ENCODE peak calls at places on chromosome 20, in seven cellular contexts. H is fibroblast of lung; E is neural progenitor cell; X is CD8-positive, alpha-beta T cell; U is tibial nerve; Y is right cardiac atrium; L is naive thymus-derived CD4-positive, alpha-beta T cell. C is an unnamed sample.

GRCh38 chr20:10521068-10521834 is 86.1 kb downstream of the SLX4IP start:
- DNase-seq in Y (no peak), E (peak; percentile 17), H (peak; percentile 76), U (no peak), X (no peak), L (no peak), C (peak; percentile 49)

GRCh38 chr20:11794525-11794924 is 123.2 kb upstream of the BTBD3 start:
- DNase-seq in X (no peak), L (no peak), H (no peak), E (no peak), Y (no peak), U (no peak), C (no peak)

GRCh38 chr20:46200582-46201570 is 82.8 kb downstream of the CD40 start:
- DNase-seq in Y (peak; percentile 86), H (no peak), U (no peak), L (no peak), E (peak; percentile 79), X (no peak), C (no peak)

GRCh38 chr20:32443386-32443974 is 85.3 kb downstream of the ASXL1 start:
- DNase-seq in X (no peak), Y (no peak), H (no peak), L (no peak), U (no peak), E (no peak), C (no peak)

GRCh38 chr20:46557231-46557956 is 6.9 kb upstream of the OCSTAMP start:
- DNase-seq in Y (no peak), U (no peak), X (no peak), L (no peak), E (no peak), H (no peak), C (peak; percentile 47)

GRCh38 chr20:45206746-45207145 is at the start of gene SEMG1:
- DNase-seq in H (no peak), U (no peak), X (no peak), L (no peak), Y (no peak), E (no peak), C (no peak)

GRCh38 chr20:41308290-41308691 is 9.2 kb downstream of the ZHX3 start:
- DNase-seq in H (peak; percentile 76), U (no peak), E (no peak), X (no peak), Y (no peak), L (no peak), C (peak; percentile 16)

GRCh38 chr20:47809561-47809960 is 24.3 kb upstream of the SULF2 start:
- DNase-seq in H (no peak), L (no peak), U (no peak), E (no peak), X (no peak), Y (no peak), C (no peak)

GRCh38 chr20:36167826-36168634 is 13.5 kb downstream of the EPB41L1 start:
- DNase-seq in E (no peak), X (no peak), H (peak; percentile 34), U (no peak), L (no peak), Y (no peak), C (peak; percentile 77)

GRCh38 chr20:12762725-12763124 is 246.0 kb upstream of the SPTLC3 start:
- DNase-seq in X (no peak), L (no peak), U (no peak), H (no peak), Y (peak; percentile 33), E (no peak), C (peak; percentile 11)

GRCh38 chr20:60695223-60695622 is 556.8 kb upstream of the CDH4 start:
- DNase-seq in H (peak; percentile 89), U (no peak), Y (no peak), E (no peak), L (no peak), X (no peak), C (peak; percentile 79)

GRCh38 chr20:8583209-8584106 is 451.4 kb downstream of the PLCB1 start:
- DNase-seq in L (no peak), X (no peak), Y (no peak), E (no peak), U (no peak), H (no peak), C (no peak)

GRCh38 chr20:18443841-18444240 is 23.0 kb downstream of the DZANK1 start:
- DNase-seq in L (no peak), E (no peak), Y (no peak), U (no peak), X (no peak), H (peak; percentile 11), C (peak; percentile 40)

GRCh38 chr20:45860573-45861011 is 3.2 kb downstream of the ZSWIM3 start:
- DNase-seq in L (no peak), U (no peak), Y (no peak), X (no peak), H (no peak), E (no peak), C (no peak)

GRCh38 chr20:36468149-36469000 is 72.9 kb upstream of the MYL9 start:
- DNase-seq in H (no peak), Y (peak; percentile 62), X (no peak), L (no peak), E (no peak), U (no peak), C (peak; percentile 64)

GRCh38 chr20:48523191-48523757 is 304.5 kb downstream of the PREX1 start:
- DNase-seq in L (no peak), X (no peak), E (peak; percentile 95), U (no peak), H (peak; percentile 57), Y (no peak), C (peak; percentile 40)

GRCh38 chr20:50242863-50243609 is 52.4 kb downstream of the CEBPB start:
- DNase-seq in X (no peak), U (peak; percentile 44), L (no peak), E (no peak), Y (no peak), H (no peak), C (no peak)

GRCh38 chr20:8808180-8808535 is 260.7 kb upstream of the PLCB4 start:
- DNase-seq in Y (peak; percentile 63), X (no peak), E (no peak), U (no peak), L (no peak), H (no peak), C (no peak)

GRCh38 chr20:44734938-44735337 is 10.7 kb upstream of the KCNK15 start:
- DNase-seq in E (peak; percentile 47), L (no peak), U (no peak), Y (peak; percentile 16), H (peak; percentile 46), X (no peak), C (peak; percentile 70)

DNA sequence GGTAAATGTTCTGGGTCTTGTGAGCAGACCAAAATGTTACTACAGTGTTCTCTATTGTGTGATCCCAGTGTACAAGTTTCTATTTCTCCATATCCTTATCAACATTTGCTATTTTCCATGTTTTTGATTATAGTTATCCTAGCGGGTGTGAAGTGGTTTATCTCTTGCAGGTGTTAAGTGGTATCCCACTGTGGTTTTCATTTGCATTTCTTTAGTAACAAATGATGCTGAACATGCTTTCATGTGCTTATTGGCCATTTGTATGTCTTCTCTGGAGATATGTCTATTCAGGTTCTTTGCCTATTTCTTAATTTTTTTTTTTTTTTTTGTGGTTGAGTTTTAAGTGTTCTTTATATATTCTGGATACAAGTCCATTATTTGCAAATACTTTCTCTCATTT is 35.5 kb downstream of the NSFL1C start:
- DNase-seq in Y (no peak), L (no peak), E (no peak), H (no peak), X (no peak), U (no peak), C (no peak)
- H3K4me3 ChIP-seq in Y (no peak overlapping the region), L (no peak overlapping the region), E (no peak overlapping the region), H (no peak overlapping the region), X (no peak overlapping the region), U (no peak overlapping the region), C (no peak overlapping the region)

GRCh38 chr20:30484009-30484748 is 773.3 kb upstream of the DEFB115 start:
- DNase-seq in E (no peak), L (no peak), X (no peak), H (no peak), Y (peak; percentile 23), U (no peak), C (no peak)

GRCh38 chr20:30484749-30485070 is 772.8 kb upstream of the DEFB115 start:
- DNase-seq in Y (no peak), H (no peak), U (no peak), X (no peak), E (no peak), L (no peak), C (no peak)

GRCh38 chr20:30485331-30486102 is 771.9 kb upstream of the DEFB115 start:
- DNase-seq in H (no peak), L (no peak), E (no peak), Y (peak; percentile 26), X (no peak), U (no peak), C (no peak)

GRCh38 chr20:30487947-30488926 is 769.2 kb upstream of the DEFB115 start:
- DNase-seq in Y (no peak), X (no peak), U (no peak), L (no peak), E (no peak), H (no peak), C (no peak)

GRCh38 chr20:30486103-30486478 is 771.4 kb upstream of the DEFB115 start:
- DNase-seq in L (no peak), E (no peak), H (no peak), U (no peak), Y (no peak), X (no peak), C (no peak)
- H3K9me3 ChIP-seq in L (no peaks in the 10 kb centered on the region), E (no peaks in the 10 kb centered on the region), H (no peaks in the 10 kb centered on the region), U (no peaks in the 10 kb centered on the region), Y (no peaks in the 10 kb centered on the region), X (no peaks in the 10 kb centered on the region), C (no peaks in the 10 kb centered on the region)

GRCh38 chr20:17298751-17299150 is 71.9 kb downstream of the PCSK2 start:
- DNase-seq in U (no peak), L (no peak), Y (no peak), E (no peak), X (no peak), H (no peak), C (no peak)
- H3K4me3 ChIP-seq in U (no peak overlapping the region), L (no peak overlapping the region), Y (no peak overlapping the region), E (no peak overlapping the region), X (no peak overlapping the region), H (no peak overlapping the region), C (no peak overlapping the region)

GRCh38 chr20:30815577-30816181 is 441.8 kb upstream of the DEFB115 start:
- DNase-seq in Y (peak; percentile 33), L (no peak), H (no peak), U (no peak), E (no peak), X (no peak), C (no peak)

GRCh38 chr20:30811896-30812671 is 445.4 kb upstream of the DEFB115 start:
- DNase-seq in E (peak; percentile 39), Y (peak; percentile 70), X (no peak), H (peak; percentile 49), L (no peak), U (no peak), C (peak; percentile 21)

GRCh38 chr20:30812739-30813411 is 444.6 kb upstream of the DEFB115 start:
- DNase-seq in L (no peak), X (no peak), U (no peak), H (no peak), E (no peak), Y (no peak), C (no peak)

DNA sequence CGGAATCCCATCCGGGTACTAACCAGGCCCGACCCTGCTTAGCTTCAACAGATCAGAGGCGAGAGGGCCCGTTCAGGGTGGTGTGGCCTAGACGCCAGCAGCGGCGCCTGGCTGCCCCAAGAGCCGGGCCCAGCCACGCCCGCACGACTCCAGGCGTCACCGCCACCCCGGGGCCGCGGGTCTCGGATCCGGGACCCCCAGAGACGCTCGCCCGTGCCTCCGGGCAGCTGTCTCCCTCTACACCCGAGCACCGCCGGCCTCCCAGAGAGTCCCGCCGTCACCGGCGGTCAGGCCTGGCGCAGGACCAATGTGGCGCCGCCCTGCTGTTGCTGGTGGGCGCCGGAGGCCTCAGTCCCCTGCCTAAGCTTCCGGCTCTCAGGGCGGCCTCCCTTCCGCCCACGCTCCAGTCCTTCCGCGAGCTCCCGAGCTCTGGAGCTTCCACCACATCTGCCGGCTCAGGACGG is 441.2 kb upstream of the DEFB115 start:
- DNase-seq in U (no peak), X (no peak), L (no peak), Y (peak; percentile 70), H (peak; percentile 7), E (no peak), C (no peak)
- H3K9me3 ChIP-seq in U (no peaks in the 10 kb centered on the region), X (no peaks in the 10 kb centered on the region), L (no peaks in the 10 kb centered on the region), Y (no peaks in the 10 kb centered on the region), H (no peaks in the 10 kb centered on the region), E (peaks cover 30% of the 10 kb centered on the region), C (no peaks in the 10 kb centered on the region)